ENCODE peak calls at places on chromosomes 1 and 21, in six cellular contexts. F is NCI-H1092; E is astrocyte of the spinal cord; C is T-helper 9 cell; T is Daoy; N is stimulated activated effector memory CD8-positive, alpha-beta T cell treated with anti-CD3 and anti-CD28 coated beads, Interleukin-12 subunit alpha, Interleukin-12 subunit beta, amount 100 ng/mL, for 72 hours. I is an unnamed sample.
A peak's percentile ranks its signal among the peaks of the same experiment; 100 is the strongest.

GRCh38 chr1:225855503-225856285 is 26.5 kb downstream of the TMEM63A start:
- DNase-seq in F (no peak), E (no peak), C (no peak), T (no peak), N (no peak), I (no peak)

GRCh38 chr1:158898722-158899121 is 32.6 kb upstream of the PYHIN1 start:
- DNase-seq in F (no peak), E (no peak), C (no peak), T (no peak), N (no peak), I (no peak)

GRCh38 chr1:189125694-189126093 is 1352.0 kb downstream of the BRINP3 start:
- DNase-seq in F (no peak), E (no peak), C (no peak), T (no peak), N (no peak), I (no peak)

GRCh38 chr1:3610165-3610822 is 1.0 kb downstream of the MEGF6 start:
- DNase-seq in F (no peak), E (no peak), C (no peak), T (peak; percentile 42), N (no peak), I (no peak)

GRCh38 chr1:78339490-78339889 is 151.3 kb upstream of the PTGFR start:
- DNase-seq in F (no peak), E (peak; percentile 59), C (no peak), T (peak; percentile 73), N (no peak), I (peak; percentile 1)

GRCh38 chr1:100924212-100924611 is 28.3 kb downstream of the SLC30A7 start:
- DNase-seq in F (no peak), E (peak; percentile 3), C (no peak), T (peak; percentile 21), N (no peak), I (no peak)

GRCh38 chr1:21219674-21220073 is 43.0 kb upstream of the EIF4G3 start:
- DNase-seq in F (no peak), E (no peak), C (no peak), T (no peak), N (no peak), I (no peak)

GRCh38 chr1:210003501-210003900 is 65.5 kb downstream of the SYT14 start:
- DNase-seq in F (no peak), E (no peak), C (no peak), T (no peak), N (no peak), I (no peak)

GRCh38 chr1:177200290-177200689 is 29.5 kb downstream of the BRINP2 start:
- DNase-seq in F (no peak), E (no peak), C (no peak), T (no peak), N (no peak), I (no peak)

GRCh38 chr1:94741510-94741909 is 78.6 kb upstream of the SLC44A3 start:
- DNase-seq in F (no peak), E (no peak), C (no peak), T (peak; percentile 50), N (no peak), I (no peak)

GRCh38 chr1:20138961-20139550 is at the start of gene PLA2G2F:
- DNase-seq in F (no peak), E (no peak), C (no peak), T (no peak), N (no peak), I (no peak)

GRCh38 chr1:180571832-180572636 is 13.3 kb downstream of the OVAAL start:
- DNase-seq in F (no peak), E (no peak), C (no peak), T (no peak), N (peak; percentile 9), I (peak; percentile 41)

GRCh38 chr21:45855248-45855801 is 126.2 kb upstream of the COL6A1 start:
- DNase-seq in F (no peak), E (no peak), C (no peak), T (peak; percentile 2), N (no peak), I (no peak)

GRCh38 chr21:31305888-31306287 is 38.2 kb downstream of the TIAM1 start:
- DNase-seq in F (peak; percentile 2), E (no peak), C (no peak), T (no peak), N (no peak), I (no peak)

I was measured in stimulated activated CD8-positive, alpha-beta memory T cell treated with anti-CD3 and anti-CD28 coated beads, Interleukin-15, amount 100 ng/mL, for 48 hours.